ENCODE peak calls at places on chromosomes 7 and 10, in five cellular contexts. N is activated T-helper 1 cell treated with anti-CD3 and anti-CD28 coated beads, Interleukin-2, amount 50 U/mL, for 16 hours; P is adipocyte; Q is globus pallidus; V is hypothalamus. T is an unnamed sample.

GRCh38 chr7:6035686-6036085 is 4.5 kb downstream of the ANKRD61 start:
- DNase-seq in N (no peak), P (no peak), Q (no peak), V (no peak), T (no peak)

GRCh38 chr10:102175415-102175814 is 23.2 kb downstream of the NOLC1 start:
- DNase-seq in N (no peak), P (peak; percentile 41), Q (no peak), V (no peak), T (no peak)

GRCh38 chr7:3912291-3912690 is 611.2 kb downstream of the SDK1 start:
- DNase-seq in N (no peak), P (no peak), Q (no peak), V (no peak), T (no peak)

GRCh38 chr10:89082086-89082485 is 91.5 kb downstream of the FAS start:
- DNase-seq in N (no peak), P (no peak), Q (no peak), V (no peak), T (no peak)

GRCh38 chr10:34956756-34957155 is 133.4 kb downstream of the CUL2 start:
- DNase-seq in N (no peak), P (no peak), Q (no peak), V (no peak), T (no peak)

GRCh38 chr7:139647085-139647484 is 123.6 kb downstream of the CLEC2L start:
- DNase-seq in N (no peak), P (no peak), Q (peak; percentile 62), V (no peak), T (no peak)

GRCh38 chr7:26090927-26091519 is 61.0 kb upstream of the NFE2L3 start:
- DNase-seq in N (no peak), P (peak; percentile 83), Q (peak; percentile 78), V (no peak), T (no peak)

GRCh38 chr7:123673752-123674398 is 18.2 kb downstream of the LMOD2 start:
- DNase-seq in N (no peak), P (peak; percentile 12), Q (no peak), V (no peak), T (no peak)